ENCODE peak calls at places on chromosomes 5 and 9, in eight cellular contexts. U is left ventricle myocardium superior, Z is KBM-7, C is astrocyte of the spinal cord, H is fibroblast of pulmonary artery, V is heart right ventricle, Y is hippocampal formation, N is NCI-H1092. Q is an unnamed sample.

GRCh38 chr5:62922191-62922590 is 343.6 kb downstream of the LRRC70 start:
- DNase-seq in U (no peak), Z (no peak), C (no peak), H (no peak), V (no peak), Y (no peak), N (no peak), Q (no peak)

GRCh38 chr9:110135858-110136257 is 72.1 kb downstream of the C9orf152 start:
- DNase-seq in U (no peak), Z (no peak), C (no peak), H (no peak), V (no peak), Y (no peak), N (no peak), Q (no peak)

GRCh38 chr9:108478871-108479332 is 376.9 kb downstream of the ACTL7B start:
- DNase-seq in U (no peak), Z (no peak), C (peak), H (peak), V (no peak), Y (no peak), N (no peak), Q (no peak)

GRCh38 chr5:38714240-38714639 is 131.6 kb upstream of the OSMR start:
- DNase-seq in U (no peak), Z (no peak), C (no peak), H (no peak), V (no peak), Y (no peak), N (no peak), Q (no peak)

GRCh38 chr5:139394123-139394653 is 716 bp downstream of the PROB1 start:
- DNase-seq in U (peak), Z (no peak), C (no peak), H (no peak), V (peak), Y (no peak), N (no peak), Q (peak)

GRCh38 chr5:67548520-67549262 is 352.1 kb upstream of the CD180 start:
- DNase-seq in U (no peak), Z (no peak), C (no peak), H (no peak), V (no peak), Y (no peak), N (no peak), Q (no peak)

GRCh38 chr5:164860896-164861295 is 1355.5 kb downstream of the MAT2B start:
- DNase-seq in U (no peak), Z (no peak), C (no peak), H (no peak), V (no peak), Y (no peak), N (no peak), Q (no peak)

GRCh38 chr9:109908459-109909390 is 128.7 kb downstream of the PALM2AKAP2 start:
- DNase-seq in U (no peak), Z (no peak), C (peak), H (peak), V (no peak), Y (no peak), N (no peak), Q (no peak)

GRCh38 chr5:111584651-111585050 is 72.3 kb upstream of the STARD4 start:
- DNase-seq in U (no peak), Z (no peak), C (peak), H (peak), V (no peak), Y (no peak), N (no peak), Q (no peak)

GRCh38 chr5:62732677-62733121 is 154.1 kb downstream of the LRRC70 start:
- DNase-seq in U (no peak), Z (peak), C (peak), H (peak), V (no peak), Y (no peak), N (no peak), Q (no peak)

GRCh38 chr5:172383231-172383802 is 71.0 kb downstream of the SH3PXD2B start:
- DNase-seq in U (no peak), Z (no peak), C (peak), H (peak), V (no peak), Y (no peak), N (peak), Q (no peak)

GRCh38 chr9:114694719-114695269 is 12.8 kb upstream of the TEX48 start:
- DNase-seq in U (no peak), Z (no peak), C (no peak), H (no peak), V (no peak), Y (no peak), N (no peak), Q (no peak)

GRCh38 chr9:137878146-137878941 is 762 bp downstream of the CACNA1B start:
- DNase-seq in U (peak), Z (peak), C (peak), H (peak), V (peak), Y (no peak), N (peak), Q (peak)

GRCh38 chr5:35194636-35195471 is 35.4 kb downstream of the PRLR start:
- DNase-seq in U (peak), Z (peak), C (no peak), H (no peak), V (no peak), Y (no peak), N (no peak), Q (no peak)

GRCh38 chr5:32539981-32540380 is 45.4 kb upstream of the SUB1 start:
- DNase-seq in U (no peak), Z (no peak), C (no peak), H (no peak), V (no peak), Y (no peak), N (no peak), Q (no peak)

GRCh38 chr5:104859437-104859836 is 1296.8 kb upstream of the NUDT12 start:
- DNase-seq in U (no peak), Z (peak), C (peak), H (peak), V (no peak), Y (no peak), N (no peak), Q (no peak)

GRCh38 chr9:99820330-99821186 is 1.1 kb upstream of the NR4A3 start:
- DNase-seq in U (peak), Z (peak), C (peak), H (peak), V (peak), Y (peak), N (peak), Q (no peak)

GRCh38 chr5:107893642-107894041 is 222.9 kb upstream of the EFNA5 start:
- DNase-seq in U (no peak), Z (peak), C (peak), H (peak), V (no peak), Y (no peak), N (no peak), Q (no peak)

GRCh38 chr9:91500509-91501011 is 76.9 kb upstream of the NFIL3 start:
- DNase-seq in U (no peak), Z (no peak), C (peak), H (peak), V (no peak), Y (no peak), N (no peak), Q (no peak)

GRCh38 chr9:130302785-130303612 is 37.4 kb downstream of the HMCN2 start:
- DNase-seq in U (peak), Z (no peak), C (no peak), H (no peak), V (no peak), Y (no peak), N (no peak), Q (no peak)

GRCh38 chr5:178318382-178318781 is 85.8 kb upstream of the PHYKPL start:
- DNase-seq in U (no peak), Z (no peak), C (no peak), H (no peak), V (no peak), Y (no peak), N (no peak), Q (no peak)

GRCh38 chr9:107805198-107805597 is 315.6 kb upstream of the KLF4 start:
- DNase-seq in U (no peak), Z (no peak), C (no peak), H (peak), V (no peak), Y (no peak), N (no peak), Q (no peak)

GRCh38 chr9:124149992-124150391 is 107.8 kb upstream of the NEK6 start:
- DNase-seq in U (no peak), Z (peak), C (no peak), H (no peak), V (no peak), Y (no peak), N (no peak), Q (no peak)

GRCh38 chr5:156201793-156202388 is 125.1 kb upstream of the SGCD start:
- DNase-seq in U (no peak), Z (no peak), C (peak), H (peak), V (no peak), Y (no peak), N (no peak), Q (no peak)

GRCh38 chr9:12813960-12814876 is 39.4 kb downstream of the LURAP1L start:
- DNase-seq in U (peak), Z (no peak), C (peak), H (peak), V (peak), Y (no peak), N (peak), Q (no peak)

GRCh38 chr9:19386469-19387044 is 6.5 kb upstream of the RPS6 start:
- DNase-seq in U (no peak), Z (no peak), C (no peak), H (peak), V (no peak), Y (no peak), N (no peak), Q (no peak)

GRCh38 chr9:100229561-100229960 is 123.2 kb downstream of the TEX10 start:
- DNase-seq in U (no peak), Z (no peak), C (no peak), H (no peak), V (no peak), Y (no peak), N (peak), Q (no peak)